ENCODE peak calls at places on chromosomes 2 and 18, in eight cellular contexts. E is tibial nerve, Q is stomach, X is sigmoid colon, P is HepG2, G is ovary, Z is transverse colon, R is upper lobe of left lung. D is an unnamed sample.

GRCh38 chr2:10490806-10491291 is 42.7 kb upstream of the ODC1 start:
- DNase-seq in R (peak), Z (peak), Q (peak), G (no peak), X (peak), P (peak), E (no peak), D (no peak)

GRCh38 chr2:219350938-219351280 is 18.4 kb upstream of the RESP18 start:
- DNase-seq in P (no peak), Z (no peak), G (no peak), Q (no peak), R (no peak), X (no peak), E (no peak), D (no peak)

GRCh38 chr18:58894937-58895336 is 30.3 kb downstream of the ZNF532 start:
- DNase-seq in Z (no peak), P (no peak), R (no peak), E (no peak), X (no peak), Q (no peak), G (no peak), D (no peak)

GRCh38 chr2:38720613-38721241 is 30.4 kb downstream of the SRSF7 start:
- DNase-seq in G (peak), R (peak), X (peak), Q (peak), E (peak), P (no peak), Z (peak), D (peak)

GRCh38 chr2:180696005-180696404 is 284.4 kb upstream of the UBE2E3 start:
- DNase-seq in R (no peak), E (no peak), Q (no peak), G (no peak), Z (no peak), X (no peak), P (no peak), D (no peak)

GRCh38 chr2:207408086-207408794 is 121.5 kb upstream of the CREB1 start:
- DNase-seq in R (no peak), Q (peak), X (no peak), G (no peak), P (peak), Z (peak), E (no peak), D (no peak)

GRCh38 chr2:234980476-234981187 is 28.8 kb downstream of the SH3BP4 start:
- DNase-seq in Z (peak), Q (peak), G (no peak), P (peak), E (no peak), X (no peak), R (peak), D (no peak)

GRCh38 chr2:235618039-235618438 is 124.2 kb downstream of the AGAP1 start:
- DNase-seq in E (no peak), Q (no peak), Z (no peak), G (no peak), R (no peak), X (no peak), P (no peak), D (no peak)

GRCh38 chr2:20596973-20597867 is 53.7 kb downstream of the HS1BP3 start:
- DNase-seq in E (peak), R (peak), X (peak), Q (peak), Z (peak), G (peak), P (peak), D (no peak)

GRCh38 chr18:23528580-23529472 is 25.5 kb downstream of the RMC1 start:
- DNase-seq in X (peak), G (no peak), E (peak), P (no peak), Q (no peak), R (peak), Z (peak), D (no peak)

GRCh38 chr2:150974864-150975263 is 286.8 kb downstream of the RBM43 start:
- DNase-seq in Z (no peak), E (no peak), G (no peak), P (no peak), X (no peak), R (no peak), Q (no peak), D (no peak)

GRCh38 chr2:135257383-135258090 is 205.4 kb downstream of the RAB3GAP1 start:
- DNase-seq in Z (no peak), X (no peak), P (no peak), G (no peak), Q (no peak), R (no peak), E (no peak), D (peak)

GRCh38 chr18:76386071-76386470 is 109.0 kb downstream of the ZNF516 start:
- DNase-seq in E (no peak), R (peak), G (peak), Z (no peak), P (no peak), X (peak), Q (peak), D (no peak)

GRCh38 chr2:240446618-240447175 is 11.2 kb downstream of the GPC1 start:
- DNase-seq in G (no peak), P (no peak), R (no peak), Q (no peak), X (no peak), Z (no peak), E (no peak), D (no peak)

GRCh38 chr18:3481696-3482210 is 31.8 kb downstream of the TGIF1 start:
- DNase-seq in Q (no peak), P (peak), E (no peak), X (no peak), Z (peak), R (no peak), G (no peak), D (peak)

GRCh38 chr2:134327367-134327766 is 73.5 kb downstream of the MGAT5 start:
- DNase-seq in Q (no peak), E (no peak), Z (no peak), G (no peak), X (no peak), P (no peak), R (no peak), D (no peak)

GRCh38 chr18:35972197-35973000 is at the start of gene RMP24:
- DNase-seq in Z (peak), X (peak), R (peak), Q (peak), P (peak), E (peak), G (peak), D (peak)

GRCh38 chr2:167946367-167946955 is 300.9 kb downstream of the STK39 start:
- DNase-seq in G (no peak), X (no peak), R (no peak), P (no peak), E (no peak), Q (no peak), Z (no peak), D (peak)

GRCh38 chr2:149100739-149101699 is 62.5 kb downstream of the LYPD6B start:
- DNase-seq in E (no peak), Q (no peak), Z (no peak), X (no peak), P (no peak), R (no peak), G (no peak), D (no peak)

GRCh38 chr2:88811681-88812080 is 120.2 kb downstream of the RPIA start:
- DNase-seq in Q (no peak), G (no peak), X (no peak), E (no peak), P (no peak), R (no peak), Z (no peak), D (peak)

GRCh38 chr2:64586054-64586453 is 61.9 kb downstream of the AFTPH start:
- DNase-seq in Z (no peak), R (no peak), P (no peak), E (no peak), G (no peak), X (no peak), Q (no peak), D (no peak)

GRCh38 chr2:226797289-226797988 is 2.2 kb downstream of the IRS1 start:
- DNase-seq in Z (peak), R (peak), X (peak), G (peak), P (no peak), Q (peak), E (no peak), D (no peak)

GRCh38 chr18:37532917-37533316 is 32.7 kb downstream of the CELF4 start:
- DNase-seq in Z (no peak), G (no peak), P (no peak), Q (no peak), X (no peak), E (no peak), R (no peak), D (no peak)

GRCh38 chr2:200188851-200189250 is 117.6 kb upstream of the SPATS2L start:
- DNase-seq in R (no peak), P (no peak), Z (no peak), X (no peak), E (no peak), G (no peak), Q (no peak), D (no peak)

GRCh38 chr2:861655-862355 is 88.8 kb upstream of the SNTG2 start:
- DNase-seq in E (no peak), Q (no peak), X (no peak), P (no peak), Z (no peak), G (no peak), R (no peak), D (no peak)

GRCh38 chr2:39919511-39920317 is 140.7 kb upstream of the THUMPD2 start:
- DNase-seq in R (no peak), X (peak), P (no peak), E (no peak), G (peak), Q (no peak), Z (no peak), D (no peak)

GRCh38 chr2:173238385-173238784 is 116.3 kb upstream of the CDCA7 start:
- DNase-seq in Q (peak), G (no peak), E (no peak), P (peak), R (no peak), Z (no peak), X (no peak), D (no peak)

GRCh38 chr18:48797841-48798255 is 152.9 kb downstream of the SMAD7 start:
- DNase-seq in X (peak), Z (peak), R (peak), Q (no peak), E (no peak), G (no peak), P (no peak), D (no peak)

GRCh38 chr18:63155169-63155852 is 164.3 kb downstream of the BCL2 start:
- DNase-seq in X (peak), Z (peak), G (no peak), P (peak), E (no peak), Q (peak), R (peak), D (no peak)

GRCh38 chr2:186884585-186884984 is 35.6 kb upstream of the ZSWIM2 start:
- DNase-seq in X (no peak), P (no peak), Z (no peak), R (peak), G (no peak), E (no peak), Q (no peak), D (no peak)

GRCh38 chr2:145777297-145777696 is 1257.4 kb upstream of the ZEB2 start:
- DNase-seq in Q (no peak), R (no peak), Z (no peak), G (no peak), P (peak), E (no peak), X (no peak), D (no peak)

GRCh38 chr18:12038082-12038660 is 55.5 kb upstream of the ANKRD62 start:
- DNase-seq in Q (peak), X (peak), Z (peak), G (peak), E (no peak), P (no peak), R (no peak), D (no peak)

GRCh38 chr2:88442061-88442460 is 10.4 kb downstream of the FOXI3 start:
- DNase-seq in P (no peak), Z (no peak), X (no peak), Q (no peak), R (no peak), G (no peak), E (no peak), D (no peak)

GRCh38 chr18:62436636-62437519 is 85.9 kb upstream of the ZCCHC2 start:
- DNase-seq in E (peak), G (peak), Z (peak), Q (peak), R (peak), X (peak), P (no peak), D (peak)

GRCh38 chr2:199315299-199316179 is 142.2 kb downstream of the SATB2 start:
- DNase-seq in Q (no peak), Z (no peak), E (no peak), X (no peak), P (peak), R (no peak), G (no peak), D (no peak)

GRCh38 chr18:57710226-57710625 is 88.6 kb upstream of the NARS1 start:
- DNase-seq in P (no peak), G (no peak), R (no peak), Z (no peak), Q (no peak), X (no peak), E (no peak), D (no peak)

GRCh38 chr2:150214626-150215025 is 272.8 kb downstream of the RND3 start:
- DNase-seq in G (no peak), R (no peak), Q (no peak), X (no peak), P (peak), E (no peak), Z (peak), D (no peak)

GRCh38 chr2:98519851-98520250 is 75.2 kb downstream of the INPP4A start:
- DNase-seq in P (no peak), Q (no peak), E (no peak), Z (no peak), X (no peak), R (no peak), G (no peak), D (peak)

GRCh38 chr2:218607436-218608115 is at the start of gene PLCD4:
- DNase-seq in Z (peak), P (no peak), E (no peak), R (no peak), X (peak), G (no peak), Q (no peak), D (no peak)

GRCh38 chr2:230225486-230225885 is at the start of gene SP140:
- DNase-seq in G (no peak), R (peak), X (peak), Z (peak), E (no peak), P (no peak), Q (peak), D (no peak)
- TF ChIP-seq POLR2A in G (no peak), R (no peak), X (no peak), Z (peak), E (no peak), P (no peak), Q (no peak), D (no peak)

DNA sequence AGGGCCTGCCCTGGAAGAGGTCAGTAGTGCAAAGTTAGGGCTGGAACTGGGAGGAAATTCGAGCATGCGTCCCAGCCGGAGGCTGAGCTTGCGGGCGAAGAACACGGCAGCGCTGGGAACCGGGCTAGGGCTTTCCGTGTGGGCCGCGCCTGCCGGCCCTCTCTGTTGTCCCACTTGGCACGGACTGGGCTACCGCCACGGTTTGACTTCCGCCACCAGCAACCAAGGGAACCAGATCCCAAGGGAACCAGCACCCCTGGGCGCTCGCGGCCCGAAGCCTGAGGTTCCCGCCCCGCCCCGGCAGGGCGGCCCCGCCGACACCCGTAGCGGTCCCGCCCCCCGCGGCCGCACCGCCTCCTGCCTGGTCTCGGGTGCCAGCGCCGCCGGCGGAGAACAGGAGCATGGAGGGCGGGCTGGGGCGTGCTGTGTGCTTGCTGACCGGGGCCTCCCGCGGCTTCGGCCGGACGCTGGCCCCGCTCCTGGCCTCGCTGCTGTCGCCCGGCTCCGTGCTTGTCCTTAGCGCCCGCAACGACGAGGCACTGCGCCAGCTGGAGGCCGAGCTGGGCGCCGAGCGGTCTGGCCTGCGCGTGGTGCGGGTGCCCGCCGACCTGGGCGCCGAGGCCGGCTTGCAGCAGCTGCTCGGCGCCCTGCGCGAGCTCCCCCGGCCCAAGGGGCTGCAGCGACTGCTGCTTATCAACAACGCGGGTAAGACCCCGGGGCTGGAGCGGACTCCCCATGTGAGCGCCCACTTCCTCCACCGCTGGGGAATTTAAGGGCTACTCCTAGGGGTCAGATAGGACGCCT is at the start of gene SPR:
- DNase-seq in X (peak), R (peak), E (peak), P (peak), Q (peak), Z (peak), G (peak), D (no peak)
- TF ChIP-seq EP300 in X (no peak), R (no peak), E (no peak), P (no peak), Q (no peak), Z (no peak), G (no peak), D (no peak)

DNA sequence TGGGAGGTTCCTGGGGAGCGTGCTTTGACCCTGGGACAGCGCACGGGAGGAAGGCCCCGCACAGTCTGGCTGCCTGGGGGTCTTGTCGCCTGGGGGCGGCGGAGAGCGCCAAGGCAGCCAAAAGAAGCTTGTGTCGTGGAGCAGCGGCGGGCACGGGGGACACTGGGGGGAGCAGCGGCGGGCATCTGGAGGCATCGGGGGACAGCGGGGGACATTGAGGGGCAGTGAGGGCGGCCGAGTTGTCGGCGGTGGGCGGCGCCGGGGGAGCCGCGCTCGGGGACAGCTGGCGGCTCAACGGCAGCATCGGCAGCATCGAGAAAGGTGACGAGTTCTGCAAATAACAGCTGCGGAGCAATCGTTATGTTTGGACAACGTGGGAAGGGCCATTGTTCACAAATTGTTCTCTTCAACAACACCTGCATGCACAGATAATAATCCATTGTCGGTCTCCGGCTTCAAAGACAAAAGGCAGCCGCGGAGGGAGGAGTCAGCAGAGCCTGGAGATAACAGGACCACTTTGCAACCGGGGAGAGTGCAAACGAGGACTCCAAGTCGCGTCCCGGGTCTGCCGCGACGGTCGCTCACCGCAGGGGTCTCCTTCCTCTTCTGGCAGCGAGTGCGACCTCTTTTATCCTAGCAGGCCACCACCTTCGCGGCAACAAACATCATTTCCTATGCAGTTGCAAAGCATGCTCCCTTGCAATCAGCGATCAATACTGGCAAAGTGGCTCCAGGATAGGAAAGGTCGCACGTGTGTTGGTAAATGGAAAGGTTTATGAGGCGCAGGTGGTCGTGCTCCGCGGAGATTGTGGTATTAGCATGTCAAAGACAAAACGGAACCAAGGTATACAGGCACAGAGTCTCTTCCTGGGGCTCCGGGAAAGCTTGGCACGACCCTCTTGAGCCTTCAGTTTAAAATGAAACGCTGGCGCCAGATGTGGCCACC is 132.3 kb upstream of the DLX2 start:
- DNase-seq in P (peak), E (no peak), Q (peak), G (peak), X (no peak), R (no peak), Z (peak), D (no peak)
- TF ChIP-seq POLR2A in P (no peak), E (no peak), Q (no peak), G (no peak), X (no peak), R (no peak), Z (peak), D (no peak)

GRCh38 chr18:21300035-21300434 is 58.0 kb downstream of the GREB1L start:
- DNase-seq in Q (no peak), Z (no peak), G (no peak), E (no peak), X (no peak), P (no peak), R (no peak), D (no peak)
- TF ChIP-seq EP300 in Q (no peak), Z (no peak), G (no peak), E (no peak), X (no peak), P (no peak), R (no peak), D (no peak)

GRCh38 chr2:48569433-48569832 is 39.5 kb downstream of the STON1 start:
- DNase-seq in Z (no peak), G (no peak), R (no peak), X (no peak), E (no peak), P (no peak), Q (no peak), D (no peak)

GRCh38 chr2:48567671-48568070 is 37.7 kb downstream of the STON1 start:
- DNase-seq in G (no peak), E (no peak), Z (no peak), P (no peak), R (no peak), X (no peak), Q (no peak), D (no peak)

GRCh38 chr2:48568551-48568950 is 38.6 kb downstream of the STON1 start:
- DNase-seq in R (no peak), G (no peak), X (no peak), E (no peak), P (no peak), Q (no peak), Z (no peak), D (no peak)

GRCh38 chr2:48562281-48562680 is 32.3 kb downstream of the STON1 start:
- DNase-seq in Z (no peak), X (no peak), R (no peak), G (no peak), Q (no peak), P (no peak), E (no peak), D (no peak)

DNA sequence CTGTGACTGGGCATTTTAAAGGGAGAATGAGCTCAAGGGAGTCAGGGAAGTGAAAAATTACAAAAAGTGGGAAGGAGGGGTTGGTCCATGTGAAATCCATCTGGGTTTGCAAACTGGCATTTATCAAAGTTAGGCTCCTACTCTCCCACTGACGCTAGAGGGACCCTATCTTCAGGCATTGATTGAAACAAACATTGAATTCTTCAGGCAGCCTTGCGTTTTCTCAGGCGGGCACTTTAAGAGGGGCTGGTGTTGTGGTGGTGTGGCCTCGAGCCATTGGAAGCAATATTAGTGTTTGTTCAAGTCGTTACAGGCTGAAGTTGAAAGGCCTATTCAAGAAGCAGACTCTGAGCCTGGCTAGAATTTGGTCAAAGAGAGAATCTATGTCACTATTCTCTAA is 36.6 kb downstream of the STON1 start:
- DNase-seq in G (no peak), X (no peak), Z (no peak), P (peak), Q (no peak), R (no peak), E (no peak), D (no peak)
- TF ChIP-seq POLR2A in G (no peak), X (no peak), Z (no peak), P (no peak), Q (no peak), R (no peak), E (no peak), D (no peak)